ENCODE peak calls at places on chromosomes 2 and 18, in seven cellular contexts. D is lower lobe of right lung, U is hepatocyte, H is left lung, M is fibroblast of lung, P is trophoblast cell, L is mesenchymal stem cell. W is an unnamed sample.

GRCh38 chr2:47250576-47251403 is 95.7 kb upstream of the STPG4 start:
- DNase-seq in H (no peak), P (peak; percentile 72), D (no peak), M (no peak), U (peak; percentile 68), L (no peak), W (no peak)

GRCh38 chr2:112714331-112714730 is 6.5 kb upstream of the NT5DC4 start:
- DNase-seq in D (peak; percentile 5), L (no peak), P (no peak), U (no peak), M (no peak), H (no peak), W (no peak)

GRCh38 chr2:38505779-38506178 is 96.9 kb downstream of the HNRNPLL start:
- DNase-seq in D (no peak), U (peak; percentile 61), M (peak; percentile 87), H (no peak), L (peak; percentile 75), P (no peak), W (no peak)

GRCh38 chr2:99158599-99158998 is 3.8 kb downstream of the LIPT1 start:
- DNase-seq in D (no peak), L (no peak), U (no peak), M (no peak), P (no peak), H (no peak), W (no peak)

GRCh38 chr2:163681765-163682164 is 54.0 kb downstream of the FIGN start:
- DNase-seq in U (no peak), L (no peak), H (no peak), D (no peak), M (peak; percentile 70), P (no peak), W (no peak)

GRCh38 chr2:23669413-23670244 is 257.3 kb downstream of the ATAD2B start:
- DNase-seq in P (no peak), M (peak; percentile 64), H (peak; percentile 60), U (peak; percentile 44), L (no peak), D (peak; percentile 74), W (peak; percentile 46)

GRCh38 chr2:58923869-58924268 is 682.7 kb upstream of the FANCL start:
- DNase-seq in D (no peak), M (peak; percentile 21), P (peak; percentile 47), L (peak; percentile 85), U (peak; percentile 34), H (no peak), W (no peak)

GRCh38 chr18:68944826-68945225 is 146.9 kb downstream of the CCDC102B start:
- DNase-seq in P (no peak), U (no peak), M (no peak), H (no peak), L (no peak), D (no peak), W (no peak)

GRCh38 chr2:234521536-234521935 is 24.7 kb upstream of the ARL4C start:
- DNase-seq in U (no peak), M (no peak), L (no peak), H (no peak), D (no peak), P (no peak), W (no peak)

GRCh38 chr2:169285528-169285927 is 76.8 kb downstream of the LRP2 start:
- DNase-seq in H (no peak), U (no peak), L (no peak), P (no peak), M (no peak), D (no peak), W (no peak)

GRCh38 chr2:127737892-127738291 is 36.6 kb downstream of the SFT2D3 start:
- DNase-seq in U (peak; percentile 18), L (no peak), M (no peak), H (no peak), P (no peak), D (no peak), W (no peak)

GRCh38 chr2:69837533-69837932 is 8.1 kb downstream of the GMCL1 start:
- DNase-seq in P (no peak), U (no peak), D (no peak), L (no peak), M (no peak), H (no peak), W (no peak)

GRCh38 chr2:29603341-29603740 is 318.0 kb downstream of the ALK start:
- DNase-seq in H (no peak), M (no peak), P (no peak), U (no peak), D (no peak), L (no peak), W (no peak)

GRCh38 chr18:48979944-48980890 is 29.5 kb upstream of the SMAD7 start:
- DNase-seq in H (no peak), L (peak; percentile 75), M (no peak), D (no peak), P (no peak), U (peak; percentile 59), W (no peak)

GRCh38 chr2:128557841-128558241 is 239.2 kb upstream of the HS6ST1 start:
- DNase-seq in M (peak; percentile 64), H (no peak), L (peak; percentile 9), D (no peak), P (no peak), U (no peak), W (no peak)

GRCh38 chr2:37614061-37614802 is 57.2 kb downstream of the CDC42EP3 start:
- DNase-seq in U (peak; percentile 56), D (no peak), M (peak; percentile 79), P (peak; percentile 63), L (peak; percentile 95), H (no peak), W (no peak)

GRCh38 chr2:188600536-188601210 is 309.0 kb downstream of the GULP1 start:
- DNase-seq in D (no peak), M (peak; percentile 69), P (no peak), L (peak; percentile 67), H (no peak), U (no peak), W (no peak)

GRCh38 chr2:96423866-96424265 is 81.3 kb downstream of the NEURL3 start:
- DNase-seq in L (no peak), U (no peak), D (no peak), H (no peak), P (peak; percentile 13), M (peak; percentile 25), W (no peak)

GRCh38 chr2:149383340-149383739 is 53.0 kb downstream of the LYPD6 start:
- DNase-seq in M (peak; percentile 93), U (no peak), L (peak; percentile 80), D (no peak), P (no peak), H (no peak), W (no peak)

DNA sequence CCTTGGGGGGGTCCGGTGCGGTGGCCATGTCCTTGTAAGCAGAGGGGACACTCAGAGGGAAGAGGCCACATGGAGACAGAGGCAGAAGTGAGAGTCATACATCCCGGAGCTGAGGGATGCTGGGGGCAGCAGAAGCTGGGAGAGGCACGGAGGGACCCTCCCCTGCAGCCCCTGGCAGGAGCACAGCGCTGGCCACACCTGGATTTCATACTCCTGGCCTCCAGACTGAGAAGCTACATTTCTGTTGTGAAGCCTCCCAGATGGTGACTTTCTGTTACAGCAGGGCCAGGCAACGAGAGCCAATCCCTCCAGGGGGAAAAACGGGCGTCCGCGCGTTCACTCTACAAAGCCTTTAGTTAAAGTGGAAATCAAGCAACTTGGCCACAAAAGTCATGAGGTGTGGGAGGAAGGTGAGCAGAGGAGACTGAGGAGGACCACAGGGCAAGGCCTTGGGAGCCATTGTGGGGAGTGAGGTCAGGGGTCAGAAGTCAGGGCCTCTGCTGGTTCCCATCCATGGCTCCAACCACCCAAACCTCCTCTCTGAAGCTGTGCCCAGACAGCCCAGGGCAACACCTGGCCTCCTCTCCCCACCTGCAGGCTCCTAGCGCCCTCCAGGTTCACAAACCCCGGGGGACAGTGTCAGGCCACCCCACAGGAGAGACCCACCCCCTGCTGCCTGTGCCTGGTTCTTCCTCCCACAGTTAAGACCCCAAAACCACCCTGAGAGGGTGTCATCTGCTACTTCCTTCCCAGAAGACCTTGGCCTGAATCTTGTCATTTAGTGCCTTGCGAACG is 4.5 kb upstream of the MBP start:
- DNase-seq in L (no peak), M (no peak), H (no peak), P (no peak), U (no peak), D (no peak), W (no peak)
- H3K4me1 ChIP-seq in L (peaks cover 10% of the 10 kb centered on the region), M (no peaks in the 10 kb centered on the region), H (peaks cover 6% of the 10 kb centered on the region), P (peaks cover 4% of the 10 kb centered on the region), U (peaks cover 8% of the 10 kb centered on the region), D (peaks cover 35% of the 10 kb centered on the region), W (peaks cover 6% of the 10 kb centered on the region)

DNA sequence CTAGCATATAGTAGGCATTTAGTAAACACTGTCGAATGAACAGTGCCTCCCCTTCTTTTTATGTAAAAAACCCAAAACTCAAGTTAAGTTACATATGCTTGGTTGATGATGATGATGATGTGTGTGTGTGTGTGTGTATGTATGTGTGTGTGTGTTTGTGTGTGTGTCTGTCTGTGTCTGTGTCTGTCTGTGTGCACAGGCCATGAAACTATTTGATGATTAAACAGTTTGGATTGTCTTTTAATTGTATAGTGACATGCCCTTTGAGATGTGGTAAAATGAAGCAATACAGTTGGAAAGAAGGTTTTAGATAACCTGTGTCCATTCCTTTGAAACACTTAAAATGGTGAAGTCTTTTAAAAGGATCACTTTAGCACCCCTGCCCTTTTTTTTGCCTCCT is 105.6 kb downstream of the MAP4K4 start:
- DNase-seq in D (no peak), H (no peak), P (no peak), U (no peak), L (peak; percentile 65), M (no peak), W (no peak)
- H3K27ac ChIP-seq in D (no peak overlapping the region), H (no peak overlapping the region), P (peak overlapping the region; percentile 100), U (peak overlapping the region; percentile 92), L (no peak overlapping the region), M (peak overlapping the region; percentile 15), W (peak overlapping the region; percentile 50)

GRCh38 chr18:55306338-55306737 is 281.7 kb downstream of the TCF4 start:
- DNase-seq in L (no peak), H (no peak), U (no peak), D (no peak), P (no peak), M (no peak), W (no peak)

GRCh38 chr18:55301196-55301540 is 286.8 kb downstream of the TCF4 start:
- DNase-seq in D (no peak), L (no peak), H (no peak), P (no peak), M (peak; percentile 68), U (no peak), W (no peak)

GRCh38 chr18:55301836-55302235 is 286.2 kb downstream of the TCF4 start:
- DNase-seq in L (no peak), H (no peak), U (no peak), P (no peak), M (peak; percentile 32), D (no peak), W (no peak)

GRCh38 chr18:55300469-55301195 is 287.4 kb downstream of the TCF4 start:
- DNase-seq in P (no peak), D (no peak), M (peak; percentile 54), U (peak; percentile 61), L (no peak), H (peak; percentile 23), W (no peak)

GRCh38 chr18:55302337-55302833 is 285.6 kb downstream of the TCF4 start:
- DNase-seq in L (no peak), M (peak; percentile 13), D (no peak), U (no peak), P (no peak), H (peak; percentile 48), W (no peak)
- H3K4me1 ChIP-seq in L (no peaks in the 10 kb centered on the region), M (no peaks in the 10 kb centered on the region), D (peaks cover 12% of the 10 kb centered on the region), U (peaks cover 3% of the 10 kb centered on the region), P (peaks cover 2% of the 10 kb centered on the region), H (peaks cover 8% of the 10 kb centered on the region), W (no peaks in the 10 kb centered on the region)

DNA sequence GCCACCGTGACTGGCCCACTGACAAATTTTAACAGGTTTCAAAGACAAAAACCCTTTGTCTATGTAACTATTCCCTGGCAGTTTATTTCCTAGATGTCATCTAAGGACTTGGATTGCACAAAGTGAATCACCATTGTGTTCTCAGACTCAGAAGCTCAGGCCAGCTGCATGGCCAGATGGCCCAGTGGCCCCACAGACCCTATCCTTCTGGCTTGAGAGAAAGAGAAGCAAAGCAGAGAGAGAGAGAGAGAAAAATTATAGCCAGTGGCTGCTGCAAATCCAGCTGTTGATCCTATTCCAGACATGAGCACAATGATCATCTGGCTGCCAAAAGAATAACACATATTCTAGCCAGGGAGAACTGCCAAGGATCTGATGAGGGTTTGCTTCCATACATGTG is 25.8 kb downstream of the CTLA4 start:
- DNase-seq in P (no peak), U (no peak), L (no peak), M (peak; percentile 82), H (no peak), D (no peak), W (no peak)
- H3K27ac ChIP-seq in P (no peak overlapping the region), U (no peak overlapping the region), L (no peak overlapping the region), M (no peak overlapping the region), H (no peak overlapping the region), D (no peak overlapping the region), W (no peak overlapping the region)